ENCODE peak calls at places on chromosomes 2 and 18, in ten cellular contexts. I is right cardiac atrium, N is K562, X is colonic mucosa, D is A549, C is tibial nerve, L is gastrocnemius medialis, Z is T-helper 17 cell, P is Peyer's patch, V is lower lobe of right lung. S is an unnamed sample.

GRCh38 chr2:209426432-209426831 is 2.6 kb downstream of the MAP2 start:
- DNase-seq in Z (no peak), I (no peak), X (no peak), L (no peak), N (no peak), V (no peak), P (no peak), D (no peak), C (no peak), S (no peak)

GRCh38 chr2:175414872-175415487 is 233.5 kb upstream of the ATP5MC3 start:
- DNase-seq in D (peak; percentile 48), V (peak; percentile 63), I (peak; percentile 72), N (peak; percentile 54), Z (no peak), P (no peak), L (peak; percentile 29), C (peak; percentile 67), X (peak; percentile 36), S (no peak)

GRCh38 chr2:239919779-239920545 is 105.2 kb downstream of the NDUFA10 start:
- DNase-seq in L (no peak), N (no peak), X (no peak), Z (no peak), I (peak; percentile 72), D (no peak), C (no peak), P (peak; percentile 24), V (no peak), S (no peak)

GRCh38 chr2:170928036-170928823 is 823 bp upstream of the GORASP2 start:
- DNase-seq in D (peak; percentile 18), X (peak; percentile 27), P (no peak), N (peak; percentile 40), V (no peak), C (no peak), L (no peak), I (no peak), Z (no peak), S (no peak)

GRCh38 chr2:14363976-14364375 is 268.5 kb upstream of the LRATD1 start:
- DNase-seq in D (no peak), L (no peak), P (peak; percentile 50), I (no peak), C (no peak), N (no peak), Z (no peak), X (no peak), V (no peak), S (no peak)

GRCh38 chr2:74690571-74690970 is 36.5 kb downstream of the SEMA4F start:
- DNase-seq in N (peak; percentile 60), L (no peak), X (peak; percentile 63), V (no peak), D (peak; percentile 73), Z (no peak), P (no peak), C (peak; percentile 19), I (no peak), S (no peak)

GRCh38 chr18:76354348-76354747 is 140.7 kb downstream of the ZNF516 start:
- DNase-seq in Z (no peak), C (no peak), I (no peak), L (no peak), D (no peak), V (no peak), P (no peak), N (no peak), X (no peak), S (no peak)

GRCh38 chr2:24792542-24792873 is 683 bp downstream of the PTRHD1 start:
- DNase-seq in N (no peak), V (no peak), P (no peak), L (no peak), D (no peak), X (no peak), I (no peak), C (no peak), Z (no peak), S (no peak)

GRCh38 chr2:227529871-227530270 is 57.9 kb downstream of the AGFG1 start:
- DNase-seq in V (no peak), C (no peak), X (no peak), L (no peak), P (no peak), I (no peak), N (no peak), D (no peak), Z (no peak), S (no peak)

GRCh38 chr2:186546842-186547241 is 43.0 kb upstream of the ITGAV start:
- DNase-seq in D (no peak), I (no peak), X (no peak), P (no peak), C (no peak), N (no peak), Z (no peak), V (no peak), L (no peak), S (no peak)

GRCh38 chr2:147348886-147349285 is 495.9 kb upstream of the ACVR2A start:
- DNase-seq in D (no peak), L (no peak), N (no peak), X (no peak), V (no peak), Z (no peak), P (no peak), I (no peak), C (no peak), S (no peak)

GRCh38 chr2:7037340-7038333 is 120.4 kb downstream of the RNF144A start:
- DNase-seq in V (peak; percentile 76), I (peak; percentile 78), D (peak; percentile 69), X (peak; percentile 66), C (peak; percentile 74), Z (no peak), N (peak; percentile 69), L (no peak), P (peak; percentile 74), S (peak; percentile 56)

GRCh38 chr2:169732583-169733358 is 861 bp upstream of the KLHL23 start:
- DNase-seq in L (no peak), N (peak; percentile 40), X (no peak), I (no peak), C (no peak), V (no peak), P (no peak), D (no peak), Z (no peak), S (no peak)

GRCh38 chr2:9753665-9754531 is 89.4 kb upstream of the TAF1B start:
- DNase-seq in P (peak; percentile 64), X (peak; percentile 48), C (no peak), V (no peak), L (no peak), Z (peak; percentile 33), N (no peak), D (no peak), I (no peak), S (peak; percentile 32)

GRCh38 chr18:59950215-59950944 is 50.6 kb downstream of the PMAIP1 start:
- DNase-seq in L (no peak), P (no peak), X (no peak), V (no peak), C (no peak), Z (no peak), D (no peak), I (no peak), N (no peak), S (no peak)

GRCh38 chr18:58754544-58755068 is 83.3 kb downstream of the MALT1 start:
- DNase-seq in C (no peak), X (no peak), P (peak; percentile 51), N (no peak), V (peak; percentile 57), L (peak; percentile 62), D (no peak), I (peak; percentile 80), Z (no peak), S (no peak)

GRCh38 chr18:36312806-36313395 is 15.4 kb downstream of the FHOD3 start:
- DNase-seq in I (no peak), L (peak; percentile 48), P (no peak), C (no peak), X (no peak), Z (no peak), N (no peak), D (no peak), V (no peak), S (no peak)

GRCh38 chr18:27959101-27959500 is 217.8 kb downstream of the CDH2 start:
- DNase-seq in L (no peak), N (no peak), P (no peak), D (no peak), I (no peak), V (no peak), C (no peak), X (no peak), Z (no peak), S (no peak)

GRCh38 chr2:231036578-231037106 is 681 bp upstream of the C2orf72 start:
- DNase-seq in Z (no peak), P (no peak), L (no peak), C (no peak), V (no peak), D (no peak), X (no peak), I (no peak), N (no peak), S (no peak)

GRCh38 chr2:3291750-3292149 is 85.9 kb downstream of the EIPR1 start:
- DNase-seq in L (no peak), N (no peak), I (no peak), P (no peak), Z (no peak), X (no peak), C (no peak), V (no peak), D (no peak), S (no peak)

GRCh38 chr2:45813003-45813601 is 161.6 kb downstream of the PRKCE start:
- DNase-seq in I (peak; percentile 76), Z (no peak), C (peak; percentile 40), P (no peak), X (no peak), L (no peak), D (no peak), N (no peak), V (no peak), S (no peak)

GRCh38 chr18:8912348-8913057 is 190.0 kb upstream of the NDUFV2 start:
- DNase-seq in L (no peak), V (peak; percentile 48), P (peak; percentile 54), I (no peak), X (no peak), D (no peak), Z (no peak), N (peak; percentile 81), C (no peak), S (no peak)
- H3K9me3 ChIP-seq in L (no peaks in the 10 kb centered on the region), V (peaks cover 8% of the 10 kb centered on the region), P (no peaks in the 10 kb centered on the region), I (no peaks in the 10 kb centered on the region), X (no peaks in the 10 kb centered on the region), D (no peaks in the 10 kb centered on the region), Z (no peaks in the 10 kb centered on the region), N (peaks cover 11% of the 10 kb centered on the region), C (no peaks in the 10 kb centered on the region), S (peaks cover 8% of the 10 kb centered on the region)

GRCh38 chr2:178934571-178934970 is 115.4 kb downstream of the CCDC141 start:
- DNase-seq in P (no peak), X (no peak), V (no peak), N (no peak), I (no peak), C (no peak), D (no peak), Z (no peak), L (no peak), S (no peak)
- H3K9me3 ChIP-seq in P (no peaks in the 10 kb centered on the region), X (no peaks in the 10 kb centered on the region), V (peaks cover 4% of the 10 kb centered on the region), N (no peaks in the 10 kb centered on the region), I (no peaks in the 10 kb centered on the region), C (no peaks in the 10 kb centered on the region), D (no peaks in the 10 kb centered on the region), Z (no peaks in the 10 kb centered on the region), L (no peaks in the 10 kb centered on the region), S (no peaks in the 10 kb centered on the region)

GRCh38 chr2:172531309-172531708 is 24.6 kb upstream of the PDK1 start:
- DNase-seq in N (no peak), D (no peak), L (no peak), V (no peak), X (no peak), C (no peak), I (no peak), Z (no peak), P (no peak), S (no peak)
- H3K9me3 ChIP-seq in N (peaks cover 2% of the 10 kb centered on the region), D (no peaks in the 10 kb centered on the region), L (no peaks in the 10 kb centered on the region), V (peaks cover 6% of the 10 kb centered on the region), X (no peaks in the 10 kb centered on the region), C (no peaks in the 10 kb centered on the region), I (no peaks in the 10 kb centered on the region), Z (peaks cover 2% of the 10 kb centered on the region), P (no peaks in the 10 kb centered on the region), S (peaks cover 9% of the 10 kb centered on the region)

GRCh38 chr2:66390811-66391210 is 44.1 kb upstream of the MEIS1 start:
- DNase-seq in X (no peak), I (no peak), V (no peak), L (no peak), P (no peak), D (no peak), N (no peak), Z (no peak), C (no peak), S (no peak)
- H3K9me3 ChIP-seq in X (no peaks in the 10 kb centered on the region), I (no peaks in the 10 kb centered on the region), V (no peaks in the 10 kb centered on the region), L (no peaks in the 10 kb centered on the region), P (no peaks in the 10 kb centered on the region), D (no peaks in the 10 kb centered on the region), N (no peaks in the 10 kb centered on the region), Z (no peaks in the 10 kb centered on the region), C (no peaks in the 10 kb centered on the region), S (no peaks in the 10 kb centered on the region)